ENCODE peak calls at places on chromosome 1, in four cellular contexts. E is H1, K is HepG2, V is GM12878. H is an unnamed sample.

GRCh38 chr1:200674838-200675587 is 5.3 kb upstream of the DDX59 start:
- DNase-seq in E (no peak), K (no peak), V (no peak), H (no peak)

GRCh38 chr1:218408942-218409341 is 63.8 kb downstream of the TGFB2 start:
- DNase-seq in E (no peak), K (peak), V (no peak), H (no peak)

GRCh38 chr1:24857528-24858133 is 72.4 kb downstream of the RUNX3 start:
- DNase-seq in E (no peak), K (no peak), V (no peak), H (no peak)

GRCh38 chr1:2253797-2254480 is 25.8 kb downstream of the SKI start:
- DNase-seq in E (no peak), K (no peak), V (no peak), H (no peak)

GRCh38 chr1:201016211-201016651 is 7.3 kb downstream of the KIF21B start:
- DNase-seq in E (no peak), K (no peak), V (no peak), H (no peak)

GRCh38 chr1:6507037-6507428 is 15.6 kb upstream of the PLEKHG5 start:
- DNase-seq in E (no peak), K (no peak), V (no peak), H (no peak)

GRCh38 chr1:32071758-32072621 is 749 bp upstream of the TMEM39B start:
- DNase-seq in E (no peak), K (peak), V (no peak), H (no peak)

GRCh38 chr1:152013664-152014237 is 20.1 kb upstream of the S100A10 start:
- DNase-seq in E (no peak), K (no peak), V (no peak), H (no peak)

GRCh38 chr1:48498096-48498791 is 26.2 kb upstream of the SPATA6 start:
- DNase-seq in E (peak), K (peak), V (no peak), H (peak)

GRCh38 chr1:212452323-212453155 is 19.8 kb downstream of the NENF start:
- DNase-seq in E (no peak), K (no peak), V (no peak), H (no peak)

GRCh38 chr1:226875641-226876295 is 5.4 kb downstream of the PSEN2 start:
- DNase-seq in E (no peak), K (no peak), V (no peak), H (no peak)

GRCh38 chr1:187654635-187655034 is 825.9 kb downstream of the PLA2G4A start:
- DNase-seq in E (no peak), K (no peak), V (no peak), H (no peak)

GRCh38 chr1:60066001-60066400 is 7.6 kb downstream of the C1orf87 start:
- DNase-seq in E (no peak), K (no peak), V (no peak), H (no peak)

GRCh38 chr1:18109756-18110597 is 2.4 kb downstream of the IGSF21 start:
- DNase-seq in E (peak), K (no peak), V (no peak), H (no peak)

GRCh38 chr1:185420588-185421081 is 103.6 kb upstream of the IVNS1ABP start:
- DNase-seq in E (no peak), K (no peak), V (no peak), H (no peak)

GRCh38 chr1:60924964-60925798 is 157.2 kb upstream of the NFIA start:
- DNase-seq in E (no peak), K (no peak), V (no peak), H (no peak)

GRCh38 chr1:178168535-178168934 is 74.6 kb downstream of the RASAL2 start:
- DNase-seq in E (no peak), K (no peak), V (no peak), H (no peak)

GRCh38 chr1:231235526-231235925 is 5.5 kb upstream of the GNPAT start:
- DNase-seq in E (no peak), K (no peak), V (no peak), H (no peak)

GRCh38 chr1:118945460-118945859 is 42.7 kb downstream of the TBX15 start:
- DNase-seq in E (no peak), K (no peak), V (no peak), H (no peak)

GRCh38 chr1:9589719-9590157 is 1.0 kb downstream of the TMEM201 start:
- DNase-seq in E (no peak), K (no peak), V (no peak), H (no peak)

GRCh38 chr1:2604854-2605753 is 18.5 kb downstream of the PRXL2B start:
- DNase-seq in E (no peak), K (no peak), V (no peak), H (no peak)

GRCh38 chr1:24695202-24695974 is 49.9 kb upstream of the CLIC4 start:
- DNase-seq in E (no peak), K (no peak), V (no peak), H (no peak)

GRCh38 chr1:75083223-75083622 is 51.0 kb upstream of the LHX8 start:
- DNase-seq in E (no peak), K (no peak), V (no peak), H (peak)

GRCh38 chr1:145908653-145909052 is 1.2 kb downstream of the ITGA10 start:
- DNase-seq in E (no peak), K (no peak), V (no peak), H (no peak)

GRCh38 chr1:214970016-214970415 is 112.5 kb upstream of the KCNK2 start:
- DNase-seq in E (no peak), K (no peak), V (no peak), H (no peak)

GRCh38 chr1:161242313-161242712 is 4.3 kb upstream of the NR1I3 start:
- DNase-seq in E (no peak), K (no peak), V (no peak), H (no peak)

GRCh38 chr1:17540255-17541001 is 930 bp downstream of the ARHGEF10L start:
- DNase-seq in E (peak), K (no peak), V (no peak), H (peak)

GRCh38 chr1:155134858-155135415 is 715 bp upstream of the SLC50A1 start:
- DNase-seq in E (no peak), K (peak), V (no peak), H (no peak)

GRCh38 chr1:108575241-108575850 is 15.4 kb downstream of the EEIG2 start:
- DNase-seq in E (no peak), K (no peak), V (no peak), H (no peak)
- TF ChIP-seq YY1 in E (no peak), K (no peak), V (no peak), H (no peak)

DNA sequence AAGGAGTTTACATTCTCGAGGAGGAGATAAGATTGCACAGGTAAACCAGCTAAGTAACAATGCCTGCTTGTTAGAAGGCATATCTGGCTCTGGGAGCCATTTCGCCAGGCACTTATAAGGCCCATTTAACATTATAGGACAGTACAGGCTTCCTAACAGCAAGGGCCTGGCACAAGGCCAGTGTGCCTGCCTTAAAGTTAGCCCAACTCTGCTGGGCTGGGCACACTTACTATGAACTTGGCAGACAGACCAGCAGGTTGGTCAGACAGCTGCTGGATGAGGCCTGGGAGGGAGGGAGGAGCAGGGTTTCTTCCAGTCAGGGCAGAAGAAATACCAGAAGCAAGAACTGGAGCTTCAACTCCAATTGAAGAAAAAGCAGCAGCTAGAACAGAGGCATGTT is 4.7 kb downstream of the CACHD1 start:
- DNase-seq in E (no peak), K (no peak), V (no peak), H (no peak)
- H3K4me3 ChIP-seq in E (no peak), K (no peak), V (no peak), H (peak)

GRCh38 chr1:42861014-42861399 is 14.6 kb downstream of the ZNF691 start:
- DNase-seq in E (no peak), K (no peak), V (no peak), H (no peak)

GRCh38 chr1:42866549-42866948 is 20.1 kb downstream of the ZNF691 start:
- DNase-seq in E (no peak), K (no peak), V (no peak), H (no peak)
- TF ChIP-seq SUZ12 in E (no peak), K (no peak), V (no peak), H (no peak)

GRCh38 chr1:203870256-203870655 is 8.9 kb downstream of the SNRPE start:
- DNase-seq in E (no peak), K (no peak), V (no peak), H (no peak)
- TF ChIP-seq YY1 in E (no peak), K (no peak), V (no peak), H (no peak)

H was measured in NT2/D1.